ENCODE peak calls at places on chromosomes 2 and 18, in six cellular contexts. A is MV-4-11, T is osteoblast, K is SK-MEL-5, R is astrocyte, I is cardiac muscle cell. D is an unnamed sample.

GRCh38 chr18:62030091-62030985 is 137.5 kb upstream of the RNF152 start:
- DNase-seq in A (no peak), T (no peak), K (peak), R (peak), I (peak), D (peak)

GRCh38 chr18:63299837-63300787 is 19.5 kb downstream of the BCL2 start:
- DNase-seq in A (peak), T (no peak), K (peak), R (peak), I (no peak), D (no peak)

GRCh38 chr2:20447437-20448245 is 767 bp downstream of the RHOB start:
- DNase-seq in A (no peak), T (peak), K (peak), R (no peak), I (peak), D (no peak)

GRCh38 chr2:11898576-11898975 is 152.1 kb downstream of the LPIN1 start:
- DNase-seq in A (peak), T (no peak), K (no peak), R (no peak), I (no peak), D (no peak)

GRCh38 chr18:58769321-58769720 is 95.4 kb upstream of the ZNF532 start:
- DNase-seq in A (no peak), T (no peak), K (no peak), R (no peak), I (no peak), D (no peak)

GRCh38 chr18:62616331-62616805 is 93.5 kb downstream of the ZCCHC2 start:
- DNase-seq in A (no peak), T (no peak), K (no peak), R (no peak), I (peak), D (no peak)

GRCh38 chr2:98280376-98281102 is 65.7 kb upstream of the CNGA3 start:
- DNase-seq in A (no peak), T (peak), K (no peak), R (no peak), I (no peak), D (no peak)

GRCh38 chr18:11034816-11035215 is 114.6 kb downstream of the PIEZO2 start:
- DNase-seq in A (peak), T (no peak), K (no peak), R (no peak), I (peak), D (peak)

GRCh38 chr2:159126653-159127052 is 158.2 kb downstream of the TANC1 start:
- DNase-seq in A (no peak), T (no peak), K (no peak), R (peak), I (peak), D (peak)

GRCh38 chr2:62785810-62786593 is 80.5 kb downstream of the EHBP1 start:
- DNase-seq in A (peak), T (no peak), K (no peak), R (peak), I (peak), D (peak)

GRCh38 chr18:63850010-63850409 is 37.5 kb upstream of the SERPINB2 start:
- DNase-seq in A (peak), T (no peak), K (peak), R (no peak), I (peak), D (no peak)

GRCh38 chr2:150126143-150126725 is 361.2 kb downstream of the RND3 start:
- DNase-seq in A (no peak), T (no peak), K (no peak), R (no peak), I (no peak), D (peak)

GRCh38 chr18:57747809-57748680 is 55.1 kb downstream of the ATP8B1 start:
- DNase-seq in A (no peak), T (no peak), K (peak), R (no peak), I (no peak), D (no peak)

GRCh38 chr18:59752666-59753065 is 55.4 kb upstream of the CCBE1 start:
- DNase-seq in A (no peak), T (no peak), K (no peak), R (no peak), I (peak), D (no peak)

GRCh38 chr18:2302628-2303516 is 268.4 kb downstream of the METTL4 start:
- DNase-seq in A (no peak), T (no peak), K (no peak), R (peak), I (peak), D (peak)

GRCh38 chr18:22699629-22700028 is 233.5 kb upstream of the RBBP8 start:
- DNase-seq in A (no peak), T (no peak), K (no peak), R (no peak), I (no peak), D (no peak)

GRCh38 chr2:152093464-152093863 is 5.4 kb downstream of the CACNB4 start:
- DNase-seq in A (no peak), T (no peak), K (no peak), R (no peak), I (peak), D (no peak)

GRCh38 chr2:8595428-8595805 is 86.4 kb upstream of the ID2 start:
- DNase-seq in A (no peak), T (peak), K (no peak), R (no peak), I (no peak), D (no peak)

GRCh38 chr2:96903318-96903717 is 33.4 kb upstream of the SEMA4C start:
- DNase-seq in A (no peak), T (peak), K (peak), R (no peak), I (no peak), D (no peak)

GRCh38 chr2:221407765-221408164 is 164.3 kb downstream of the EPHA4 start:
- DNase-seq in A (no peak), T (no peak), K (no peak), R (no peak), I (no peak), D (no peak)

GRCh38 chr18:9817725-9818422 is 67.9 kb upstream of the TXNDC2 start:
- DNase-seq in A (no peak), T (no peak), K (no peak), R (no peak), I (no peak), D (no peak)

GRCh38 chr18:35616074-35616473 is 34.5 kb downstream of the GALNT1 start:
- DNase-seq in A (no peak), T (no peak), K (no peak), R (no peak), I (no peak), D (no peak)

GRCh38 chr2:239157766-239158165 is 243.1 kb downstream of the HDAC4 start:
- DNase-seq in A (no peak), T (no peak), K (peak), R (no peak), I (peak), D (peak)

GRCh38 chr18:23453657-23454011 is 547 bp downstream of the RIOK3 start:
- DNase-seq in A (no peak), T (peak), K (no peak), R (peak), I (peak), D (peak)

GRCh38 chr2:1818811-1819210 is 74.5 kb upstream of the PXDN start:
- DNase-seq in A (no peak), T (peak), K (no peak), R (no peak), I (no peak), D (no peak)

GRCh38 chr2:128321421-128321775 is 2.7 kb upstream of the HS6ST1 start:
- DNase-seq in A (no peak), T (no peak), K (no peak), R (no peak), I (no peak), D (no peak)

GRCh38 chr2:31337197-31337596 is 77.3 kb downstream of the XDH start:
- DNase-seq in A (no peak), T (peak), K (no peak), R (peak), I (peak), D (peak)

GRCh38 chr2:231961349-231962166 is at the start of gene DIS3L2:
- DNase-seq in A (peak), T (peak), K (peak), R (peak), I (peak), D (peak)

GRCh38 chr2:200905618-200906296 is 16.6 kb downstream of the NIF3L1 start:
- DNase-seq in A (peak), T (peak), K (peak), R (peak), I (peak), D (peak)

GRCh38 chr18:61998957-61999356 is 106.2 kb upstream of the RNF152 start:
- DNase-seq in A (peak), T (peak), K (peak), R (peak), I (peak), D (peak)

GRCh38 chr2:3314626-3315025 is 63.0 kb downstream of the EIPR1 start:
- DNase-seq in A (no peak), T (peak), K (no peak), R (no peak), I (no peak), D (no peak)

GRCh38 chr2:229431331-229431954 is 160.4 kb upstream of the PID1 start:
- DNase-seq in A (peak), T (peak), K (peak), R (peak), I (peak), D (no peak)

D was measured in NCI-H226.